ENCODE peak calls at places on chromosomes 13 and 19, in nine cellular contexts. Z is HTR-8/SVneo; R is posterior cingulate gyrus; Y is naive thymus-derived CD8-positive, alpha-beta T cell; X is dermis microvascular lymphatic vessel endothelial cell; M is hepatic stellate cell; I is stimulated activated CD8-positive, alpha-beta memory T cell treated with anti-CD3 and anti-CD28 coated beads, Interleukin-15, amount 100 ng/mL, for 1 hour; P is T follicular helper cell; J is iris pigment epithelial cell. W is an unnamed sample.

GRCh38 chr19:46221981-46222610 is 7.4 kb upstream of the IGFL1 start:
- DNase-seq in Y (no peak), I (no peak), M (peak), P (no peak), R (peak), J (peak), X (no peak), Z (peak), W (peak)

GRCh38 chr13:33186851-33187250 is 98.7 kb downstream of the STARD13 start:
- DNase-seq in Z (peak), M (peak), Y (no peak), R (no peak), I (no peak), P (no peak), X (peak), J (peak), W (peak)

GRCh38 chr19:56121180-56122167 is at the start of gene ZNF787:
- DNase-seq in Z (peak), M (peak), J (peak), X (peak), P (peak), Y (peak), R (peak), I (peak), W (peak)

GRCh38 chr19:41927810-41928192 is 448 bp downstream of the ERFL start:
- DNase-seq in X (no peak), Y (no peak), Z (no peak), I (no peak), J (no peak), R (no peak), M (no peak), P (no peak), W (no peak)

GRCh38 chr19:10260141-10260584 is 8.1 kb downstream of the MRPL4 start:
- DNase-seq in I (no peak), R (peak), X (no peak), P (no peak), J (no peak), Y (no peak), Z (no peak), M (no peak), W (peak)

GRCh38 chr19:12800344-12800732 is 1.3 kb downstream of the PRDX2 start:
- DNase-seq in X (no peak), J (no peak), Y (no peak), R (no peak), Z (no peak), P (no peak), I (no peak), M (no peak), W (peak)

GRCh38 chr13:24709186-24709913 is 29.1 kb downstream of the ATP12A start:
- DNase-seq in M (no peak), R (peak), Y (peak), Z (no peak), I (peak), X (no peak), J (no peak), P (peak), W (no peak)

GRCh38 chr13:76189882-76190519 is 553.9 kb downstream of the LMO7 start:
- DNase-seq in M (no peak), Y (no peak), I (no peak), J (no peak), X (no peak), R (peak), P (no peak), Z (no peak), W (no peak)

GRCh38 chr19:42143341-42144234 is 11.3 kb upstream of the POU2F2 start:
- DNase-seq in M (no peak), R (peak), J (peak), Y (no peak), X (no peak), I (no peak), P (no peak), Z (no peak), W (peak)

GRCh38 chr13:74554581-74555290 is 420.5 kb upstream of the KLF12 start:
- DNase-seq in I (no peak), Y (no peak), Z (no peak), R (no peak), J (no peak), X (no peak), P (no peak), M (no peak), W (peak)

GRCh38 chr13:76879211-76879875 is 6.9 kb downstream of the KCTD12 start:
- DNase-seq in P (peak), M (peak), X (peak), R (peak), Y (peak), Z (no peak), I (peak), J (peak), W (peak)

GRCh38 chr13:91647361-91647970 is 249.0 kb downstream of the GPC5 start:
- DNase-seq in X (no peak), J (no peak), R (no peak), I (no peak), Z (no peak), Y (no peak), M (no peak), P (no peak), W (no peak)

GRCh38 chr19:33766623-33767022 is 30.0 kb upstream of the KCTD15 start:
- DNase-seq in M (no peak), J (no peak), Z (no peak), Y (no peak), R (peak), X (no peak), P (no peak), I (no peak), W (peak)

GRCh38 chr13:48873598-48873997 is 102.1 kb upstream of the FNDC3A start:
- DNase-seq in Z (peak), X (no peak), P (no peak), M (no peak), R (no peak), J (peak), Y (no peak), I (no peak), W (no peak)

GRCh38 chr19:44345969-44346368 is 10.5 kb downstream of the ZNF112 start:
- DNase-seq in P (no peak), Y (no peak), M (no peak), J (no peak), X (no peak), I (no peak), Z (no peak), R (no peak), W (no peak)

GRCh38 chr19:23415034-23415433 is 19.8 kb upstream of the ZNF91 start:
- DNase-seq in I (no peak), Y (no peak), J (no peak), X (no peak), M (no peak), Z (no peak), R (no peak), P (no peak), W (no peak)

W was measured in osteoblast.